ENCODE peak calls at places on chromosomes 3 and 15, in seven cellular contexts. V is RWPE2; X is activated T-helper 9 cell treated with anti-CD3 and anti-CD28 coated beads, Interleukin-2, amount 50 U/mL, for 16 hours; L is fibroblast of mammary gland; G is lung; O is GM13977; D is left ventricle myocardium inferior. T is an unnamed sample.

GRCh38 chr3:47414161-47414564 is 33.3 kb downstream of the PTPN23 start:
- DNase-seq in L (no peak), D (no peak), G (no peak), X (no peak), V (no peak), O (no peak), T (no peak)

GRCh38 chr3:149174901-149175300 is 45.5 kb downstream of the HPS3 start:
- DNase-seq in V (no peak), X (no peak), L (no peak), G (no peak), O (peak; percentile 24), D (no peak), T (no peak)

GRCh38 chr3:186996356-186996755 is 66.0 kb downstream of the ST6GAL1 start:
- DNase-seq in D (no peak), V (no peak), O (no peak), G (no peak), X (no peak), L (no peak), T (no peak)

GRCh38 chr3:53255775-53256703 is at the start of gene TKT:
- DNase-seq in O (peak; percentile 99), L (peak; percentile 78), G (peak; percentile 88), X (peak; percentile 73), V (peak; percentile 83), D (peak; percentile 91), T (peak; percentile 71)

GRCh38 chr3:65107174-65107573 is 419.4 kb upstream of the ADAMTS9 start:
- DNase-seq in G (no peak), O (no peak), X (no peak), D (no peak), L (peak; percentile 28), V (no peak), T (no peak)

GRCh38 chr15:75727851-75728715 is 15.4 kb upstream of the CSPG4 start:
- DNase-seq in L (peak; percentile 34), D (peak; percentile 49), O (no peak), X (peak; percentile 56), G (peak; percentile 60), V (peak; percentile 69), T (peak; percentile 48)

GRCh38 chr3:70571696-70572095 is 259.3 kb upstream of the MDFIC2 start:
- DNase-seq in G (no peak), L (no peak), O (no peak), D (no peak), X (no peak), V (no peak), T (no peak)

GRCh38 chr15:49255966-49256759 is 86.1 kb downstream of the GALK2 start:
- DNase-seq in O (no peak), L (no peak), G (no peak), D (no peak), V (no peak), X (no peak), T (no peak)

GRCh38 chr15:37789392-37789776 is 145.1 kb upstream of the TMCO5A start:
- DNase-seq in O (no peak), D (no peak), V (no peak), L (no peak), G (no peak), X (no peak), T (no peak)

GRCh38 chr3:143119974-143120715 is 574 bp downstream of the CHST2 start:
- DNase-seq in X (no peak), D (peak; percentile 28), O (peak; percentile 63), L (no peak), V (no peak), G (no peak), T (no peak)

GRCh38 chr3:15536856-15537255 is 15.3 kb upstream of the COLQ start:
- DNase-seq in L (no peak), O (no peak), X (no peak), D (no peak), V (no peak), G (no peak), T (no peak)

GRCh38 chr3:188947401-188947982 is 224.3 kb upstream of the TPRG1 start:
- DNase-seq in L (peak; percentile 83), D (peak; percentile 86), G (peak; percentile 84), X (no peak), O (no peak), V (peak; percentile 93), T (no peak)

GRCh38 chr15:68057089-68057488 is 3.0 kb downstream of the PIAS1 start:
- DNase-seq in X (no peak), O (no peak), L (no peak), G (no peak), D (no peak), V (no peak), T (no peak)

GRCh38 chr3:4231041-4231440 is 72.1 kb upstream of the SETMAR start:
- DNase-seq in G (no peak), L (no peak), D (no peak), O (no peak), X (no peak), V (no peak), T (no peak)

GRCh38 chr15:32833323-32833944 is 115.6 kb downstream of the GREM1 start:
- DNase-seq in D (no peak), V (no peak), G (no peak), O (no peak), L (peak; percentile 76), X (no peak), T (no peak)

GRCh38 chr3:86029590-86029989 is 961.4 kb downstream of the VGLL3 start:
- DNase-seq in O (no peak), X (no peak), D (no peak), V (no peak), L (no peak), G (no peak), T (no peak)

GRCh38 chr3:170007031-170007663 is 30.6 kb upstream of the GPR160 start:
- DNase-seq in G (peak; percentile 50), L (peak; percentile 76), O (peak; percentile 47), D (no peak), X (no peak), V (no peak), T (no peak)

GRCh38 chr3:124702950-124703349 is 27.3 kb upstream of the UMPS start:
- DNase-seq in D (no peak), G (no peak), O (no peak), L (no peak), X (no peak), V (no peak), T (no peak)

GRCh38 chr15:33402640-33403039 is 91.9 kb downstream of the RYR3 start:
- DNase-seq in X (no peak), O (no peak), D (no peak), V (no peak), L (no peak), G (no peak), T (no peak)

GRCh38 chr15:27433604-27434003 is 462.6 kb downstream of the GABRG3 start:
- DNase-seq in O (no peak), G (no peak), L (no peak), X (no peak), V (no peak), D (no peak), T (no peak)

GRCh38 chr15:78387678-78388077 is 47.5 kb downstream of the CRABP1 start:
- DNase-seq in L (no peak), O (no peak), V (peak; percentile 6), X (no peak), D (no peak), G (no peak), T (no peak)

GRCh38 chr15:33846151-33846550 is 122.1 kb upstream of the CHRM5 start:
- DNase-seq in G (no peak), X (no peak), O (no peak), V (no peak), L (no peak), D (no peak), T (no peak)

GRCh38 chr15:70308011-70308761 is 210.5 kb upstream of the TLE3 start:
- DNase-seq in G (no peak), V (no peak), X (no peak), O (peak; percentile 50), D (no peak), L (no peak), T (no peak)

GRCh38 chr15:43776101-43776717 is 557 bp downstream of the ELL3 start:
- DNase-seq in D (no peak), V (peak; percentile 81), G (no peak), L (no peak), O (peak; percentile 79), X (no peak), T (no peak)

GRCh38 chr3:157388976-157389375 is 47.7 kb upstream of the PTX3 start:
- DNase-seq in X (no peak), V (no peak), O (no peak), D (no peak), L (peak; percentile 30), G (no peak), T (no peak)

GRCh38 chr15:85858586-85859375 is 64.1 kb upstream of the KLHL25 start:
- DNase-seq in V (no peak), O (peak; percentile 77), L (peak; percentile 56), G (peak; percentile 72), D (peak; percentile 50), X (peak; percentile 60), T (peak; percentile 57)

GRCh38 chr15:76177491-76178040 is 117.8 kb downstream of the TMEM266 start:
- DNase-seq in L (peak; percentile 76), D (peak; percentile 69), V (peak; percentile 90), X (no peak), G (no peak), O (no peak), T (no peak)

GRCh38 chr3:5811051-5811450 is 623.5 kb downstream of the EDEM1 start:
- DNase-seq in G (no peak), X (no peak), V (no peak), D (no peak), L (no peak), O (no peak), T (no peak)

GRCh38 chr3:124118397-124118796 is 126.5 kb upstream of the ROPN1 start:
- DNase-seq in D (no peak), G (no peak), V (no peak), L (peak; percentile 67), X (no peak), O (no peak), T (no peak)

GRCh38 chr15:89003865-89004725 is 84.2 kb upstream of the ABHD2 start:
- DNase-seq in L (peak; percentile 44), X (no peak), D (peak; percentile 48), G (no peak), O (peak; percentile 36), V (no peak), T (no peak)

GRCh38 chr15:48433226-48433886 is 102.1 kb downstream of the DUT start:
- DNase-seq in G (no peak), O (peak; percentile 31), V (no peak), D (no peak), X (no peak), L (peak; percentile 84), T (no peak)

GRCh38 chr15:90592144-90592887 is 62.6 kb downstream of the CRTC3 start:
- DNase-seq in X (no peak), L (peak; percentile 91), D (no peak), G (no peak), V (no peak), O (no peak), T (no peak)

GRCh38 chr3:17039579-17039978 is 154.8 kb downstream of the PLCL2 start:
- DNase-seq in D (no peak), X (no peak), L (peak; percentile 88), G (no peak), V (no peak), O (no peak), T (no peak)

GRCh38 chr3:169759256-169759655 is 5.6 kb downstream of the TERC start:
- DNase-seq in X (no peak), O (no peak), V (no peak), L (peak; percentile 52), G (no peak), D (no peak), T (no peak)

GRCh38 chr3:150303776-150304175 is 104.3 kb upstream of the TSC22D2 start:
- DNase-seq in V (no peak), D (no peak), O (no peak), G (no peak), L (peak; percentile 23), X (no peak), T (no peak)

GRCh38 chr3:160016972-160017371 is 28.3 kb downstream of the IL12A start:
- DNase-seq in V (no peak), G (no peak), O (no peak), X (no peak), L (peak; percentile 67), D (no peak), T (no peak)

T was measured in activated T-helper 1 cell treated with Interleukin-2 at 50 U/mL for 16 hours.